ENCODE peak calls at places on chromosomes 16 and 17, in nine cellular contexts. U is A549; W is OCI-LY7; G is fibroblast of lung; V is psoas muscle; E is CD8-positive, alpha-beta T cell; Z is lower leg skin; P is heart left ventricle; B is tibial nerve. I is an unnamed sample.

GRCh38 chr16:74837056-74837455 is 62.4 kb upstream of the FA2H start:
- DNase-seq in U (no peak), W (no peak), G (no peak), V (no peak), E (no peak), Z (no peak), P (no peak), B (no peak), I (no peak)

GRCh38 chr16:9012848-9013507 is 49.3 kb upstream of the USP7 start:
- DNase-seq in U (no peak), W (no peak), G (peak; percentile 5), V (no peak), E (no peak), Z (no peak), P (peak; percentile 32), B (no peak), I (no peak)

GRCh38 chr17:36602030-36602737 is 801 bp downstream of the MRM1 start:
- DNase-seq in U (peak; percentile 22), W (peak; percentile 25), G (no peak), V (peak; percentile 50), E (no peak), Z (no peak), P (no peak), B (no peak), I (no peak)

GRCh38 chr17:17297217-17297616 is 6.0 kb upstream of the NT5M start:
- DNase-seq in U (no peak), W (no peak), G (no peak), V (no peak), E (no peak), Z (no peak), P (no peak), B (no peak), I (no peak)

GRCh38 chr17:45246861-45247428 is 14.9 kb downstream of the SPATA32 start:
- DNase-seq in U (peak; percentile 56), W (peak; percentile 50), G (peak; percentile 15), V (no peak), E (no peak), Z (no peak), P (peak; percentile 52), B (no peak), I (no peak)

GRCh38 chr16:27318399-27319256 is 4.9 kb downstream of the IL4R start:
- DNase-seq in U (no peak), W (peak; percentile 56), G (peak; percentile 60), V (peak; percentile 57), E (peak; percentile 22), Z (no peak), P (peak; percentile 77), B (no peak), I (no peak)

GRCh38 chr16:56783332-56783731 is 53.4 kb downstream of the NUP93 start:
- DNase-seq in U (no peak), W (no peak), G (no peak), V (no peak), E (no peak), Z (no peak), P (no peak), B (no peak), I (no peak)

GRCh38 chr16:11612110-11612981 is 25.6 kb upstream of the LITAF start:
- DNase-seq in U (peak; percentile 78), W (no peak), G (no peak), V (no peak), E (no peak), Z (no peak), P (no peak), B (no peak), I (no peak)

GRCh38 chr16:55949518-55949917 is 74.3 kb upstream of the CES5A start:
- DNase-seq in U (peak; percentile 34), W (no peak), G (no peak), V (no peak), E (no peak), Z (no peak), P (no peak), B (no peak), I (no peak)

GRCh38 chr17:59972778-59973177 is 8.2 kb upstream of the RNFT1 start:
- DNase-seq in U (no peak), W (no peak), G (peak; percentile 11), V (no peak), E (no peak), Z (no peak), P (no peak), B (no peak), I (no peak)

GRCh38 chr17:68021963-68022362 is 13.6 kb upstream of the KPNA2 start:
- DNase-seq in U (no peak), W (no peak), G (no peak), V (no peak), E (no peak), Z (no peak), P (no peak), B (no peak), I (no peak)

GRCh38 chr16:72974142-72974769 is 73.7 kb downstream of the ZFHX3 start:
- DNase-seq in U (no peak), W (no peak), G (no peak), V (no peak), E (no peak), Z (no peak), P (no peak), B (no peak), I (no peak)

GRCh38 chr17:39705786-39706348 is 6.0 kb downstream of the ERBB2 start:
- DNase-seq in U (no peak), W (no peak), G (no peak), V (no peak), E (no peak), Z (peak; percentile 39), P (peak; percentile 72), B (no peak), I (no peak)

GRCh38 chr17:57516290-57517215 is 228.5 kb downstream of the CCDC182 start:
- DNase-seq in U (no peak), W (no peak), G (no peak), V (no peak), E (no peak), Z (no peak), P (no peak), B (no peak), I (no peak)

GRCh38 chr17:28334176-28334575 is 1.1 kb downstream of the IFT20 start:
- DNase-seq in U (no peak), W (no peak), G (no peak), V (no peak), E (no peak), Z (no peak), P (no peak), B (no peak), I (no peak)
- H3K4me3 ChIP-seq in U (peak overlapping the region; percentile 86), W (peak overlapping the region; percentile 86), G (peak overlapping the region; percentile 60), V (peak overlapping the region; percentile 86), E (peak overlapping the region; percentile 95), Z (no peak overlapping the region), P (peak overlapping the region; percentile 82), B (peak overlapping the region; percentile 97), I (peak overlapping the region; percentile 94)

DNA sequence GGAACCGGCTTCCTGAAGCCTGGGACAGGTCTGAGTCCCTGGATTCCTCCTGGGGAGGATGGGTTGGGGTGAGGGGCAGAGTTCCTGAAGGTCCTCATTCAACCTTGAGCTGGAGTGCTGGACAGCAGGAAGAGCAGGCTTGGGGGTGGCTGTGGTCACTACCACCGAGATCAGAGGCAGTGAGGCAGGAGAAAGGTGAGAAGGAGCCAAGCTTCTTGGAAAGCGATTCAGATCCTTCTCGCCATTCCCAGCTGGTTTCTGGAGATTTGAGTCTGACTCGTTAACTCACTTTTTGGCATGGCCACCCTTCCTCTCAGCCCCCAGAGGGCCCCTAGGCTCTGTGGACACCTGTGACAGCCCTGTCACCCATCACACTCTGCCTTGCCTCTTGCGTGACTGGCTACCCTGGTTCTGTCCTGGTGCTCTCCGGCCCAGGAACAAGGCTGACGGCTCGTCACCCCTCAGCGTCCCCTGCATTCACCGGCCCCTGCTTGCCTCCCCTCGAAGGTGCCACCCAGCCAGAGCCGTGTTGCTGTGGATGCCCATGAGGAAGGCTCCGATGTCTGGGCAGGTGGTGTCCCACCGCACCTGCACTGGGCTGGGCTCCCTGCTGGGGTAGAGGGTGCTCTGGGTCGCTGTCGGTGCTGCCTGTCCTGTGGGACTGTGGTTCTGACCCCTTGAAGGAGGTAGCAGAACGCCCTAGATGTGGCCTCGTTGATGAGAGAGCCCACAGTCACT is 9.7 kb upstream of the TIMP2 start:
- DNase-seq in U (no peak), W (no peak), G (no peak), V (peak; percentile 51), E (no peak), Z (no peak), P (no peak), B (no peak), I (no peak)
- H3K4me3 ChIP-seq in U (peak overlapping the region; percentile 2), W (no peak overlapping the region), G (no peak overlapping the region), V (no peak overlapping the region), E (no peak overlapping the region), Z (no peak overlapping the region), P (peak overlapping the region; percentile 40), B (no peak overlapping the region), I (no peak overlapping the region)

GRCh38 chr17:29622337-29623282 is at the start of gene CORO6:
- DNase-seq in U (peak; percentile 50), W (peak; percentile 76), G (peak; percentile 40), V (peak; percentile 90), E (peak; percentile 55), Z (no peak), P (peak; percentile 81), B (peak; percentile 60), I (no peak)

GRCh38 chr17:29621751-29622194 is 939 bp downstream of the CORO6 start:
- DNase-seq in U (no peak), W (no peak), G (no peak), V (peak; percentile 76), E (no peak), Z (no peak), P (no peak), B (no peak), I (no peak)

GRCh38 chr17:29619251-29619650 is 3.5 kb downstream of the CORO6 start:
- DNase-seq in U (peak; percentile 73), W (peak; percentile 45), G (peak; percentile 59), V (peak; percentile 84), E (no peak), Z (no peak), P (peak; percentile 82), B (no peak), I (no peak)

GRCh38 chr17:29620271-29620670 is 2.4 kb downstream of the CORO6 start:
- DNase-seq in U (peak; percentile 57), W (no peak), G (peak; percentile 25), V (peak; percentile 85), E (no peak), Z (no peak), P (no peak), B (no peak), I (no peak)

GRCh38 chr17:29620779-29621500 is 1.8 kb downstream of the CORO6 start:
- DNase-seq in U (no peak), W (no peak), G (no peak), V (no peak), E (no peak), Z (no peak), P (no peak), B (no peak), I (no peak)
- H3K4me3 ChIP-seq in U (no peak overlapping the region), W (no peak overlapping the region), G (no peak overlapping the region), V (peak overlapping the region; percentile 98), E (no peak overlapping the region), Z (no peak overlapping the region), P (peak overlapping the region; percentile 83), B (no peak overlapping the region), I (no peak overlapping the region)

DNA sequence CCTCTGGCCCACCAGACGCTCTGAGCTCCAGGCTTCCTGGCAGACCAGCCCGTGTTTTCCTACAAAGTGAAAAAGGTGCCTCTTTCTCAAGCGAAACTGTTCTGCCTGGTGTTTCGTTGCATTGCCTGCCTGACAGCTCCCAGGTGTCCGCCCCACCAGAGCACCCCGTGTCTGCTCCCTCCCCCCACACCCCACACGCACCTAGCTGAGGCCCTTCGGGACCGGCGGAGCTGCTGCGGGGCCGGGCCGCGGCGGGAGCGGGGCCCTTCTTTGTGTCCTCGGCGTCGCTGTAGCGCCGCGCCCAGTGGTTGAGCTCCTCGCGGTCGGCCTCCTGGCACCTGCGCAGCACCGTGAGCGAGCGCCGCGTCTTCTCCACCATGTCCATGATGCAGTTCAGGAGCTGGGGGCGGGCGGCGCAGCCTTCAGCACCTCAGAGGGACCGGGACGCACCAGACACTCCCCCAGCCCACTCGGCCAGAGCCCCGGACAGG is 14.7 kb upstream of the PABPN1L start:
- DNase-seq in U (no peak), W (no peak), G (no peak), V (no peak), E (no peak), Z (no peak), P (no peak), B (no peak), I (no peak)
- H3K4me3 ChIP-seq in U (no peak overlapping the region), W (no peak overlapping the region), G (no peak overlapping the region), V (no peak overlapping the region), E (no peak overlapping the region), Z (no peak overlapping the region), P (no peak overlapping the region), B (no peak overlapping the region), I (no peak overlapping the region)

I was measured in Jurkat, Clone E6-1.